ENCODE peak calls at places on chromosome 11, in seven cellular contexts. One of them, this sample, is unnamed.

GRCh38 chr11:10379871-10380568 is 75.0 kb upstream of the AMPD3 start:
- DNase-seq in lower leg skin: no peak
- DNase-seq in T-helper 22 cell: no peak
- DNase-seq in AG10803: peak
- DNase-seq in natural killer cell: no peak
- DNase-seq in activated T-cell treated with anti-CD3 and anti-CD28 coated beads, Interleukin-2, amount 50 U/mL, for 24 hours: no peak
- DNase-seq in stimulated activated CD4-positive, alpha-beta T cell treated with anti-CD3 and anti-CD28 coated beads, Interleukin-2, amount 100 ng/mL, for 48 hours: no peak
- DNase-seq in this sample: peak

GRCh38 chr11:12179521-12179920 is 69.1 kb downstream of the MICAL2 start:
- DNase-seq in lower leg skin: peak
- DNase-seq in T-helper 22 cell: no peak
- DNase-seq in AG10803: peak
- DNase-seq in natural killer cell: no peak
- DNase-seq in activated T-cell treated with anti-CD3 and anti-CD28 coated beads, Interleukin-2, amount 50 U/mL, for 24 hours: no peak
- DNase-seq in stimulated activated CD4-positive, alpha-beta T cell treated with anti-CD3 and anti-CD28 coated beads, Interleukin-2, amount 100 ng/mL, for 48 hours: no peak
- DNase-seq in this sample: no peak

GRCh38 chr11:13939952-13940610 is 22.4 kb upstream of the SPON1 start:
- DNase-seq in lower leg skin: no peak
- DNase-seq in T-helper 22 cell: no peak
- DNase-seq in AG10803: peak
- DNase-seq in natural killer cell: no peak
- DNase-seq in activated T-cell treated with anti-CD3 and anti-CD28 coated beads, Interleukin-2, amount 50 U/mL, for 24 hours: no peak
- DNase-seq in stimulated activated CD4-positive, alpha-beta T cell treated with anti-CD3 and anti-CD28 coated beads, Interleukin-2, amount 100 ng/mL, for 48 hours: no peak
- DNase-seq in this sample: no peak

GRCh38 chr11:14094481-14095037 is 132.0 kb downstream of the SPON1 start:
- DNase-seq in lower leg skin: no peak
- DNase-seq in T-helper 22 cell: no peak
- DNase-seq in AG10803: no peak
- DNase-seq in natural killer cell: no peak
- DNase-seq in activated T-cell treated with anti-CD3 and anti-CD28 coated beads, Interleukin-2, amount 50 U/mL, for 24 hours: no peak
- DNase-seq in stimulated activated CD4-positive, alpha-beta T cell treated with anti-CD3 and anti-CD28 coated beads, Interleukin-2, amount 100 ng/mL, for 48 hours: no peak
- DNase-seq in this sample: no peak

GRCh38 chr11:118896472-118896913 is 12.8 kb downstream of the CXCR5 start:
- DNase-seq in lower leg skin: no peak
- DNase-seq in T-helper 22 cell: no peak
- DNase-seq in AG10803: no peak
- DNase-seq in natural killer cell: no peak
- DNase-seq in activated T-cell treated with anti-CD3 and anti-CD28 coated beads, Interleukin-2, amount 50 U/mL, for 24 hours: no peak
- DNase-seq in stimulated activated CD4-positive, alpha-beta T cell treated with anti-CD3 and anti-CD28 coated beads, Interleukin-2, amount 100 ng/mL, for 48 hours: no peak
- DNase-seq in this sample: no peak

GRCh38 chr11:122037911-122038310 is 78.1 kb downstream of the BLID start:
- DNase-seq in lower leg skin: no peak
- DNase-seq in T-helper 22 cell: no peak
- DNase-seq in AG10803: no peak
- DNase-seq in natural killer cell: no peak
- DNase-seq in activated T-cell treated with anti-CD3 and anti-CD28 coated beads, Interleukin-2, amount 50 U/mL, for 24 hours: no peak
- DNase-seq in stimulated activated CD4-positive, alpha-beta T cell treated with anti-CD3 and anti-CD28 coated beads, Interleukin-2, amount 100 ng/mL, for 48 hours: no peak
- DNase-seq in this sample: no peak

GRCh38 chr11:26741036-26741435 is 19.2 kb upstream of the SLC5A12 start:
- DNase-seq in lower leg skin: no peak
- DNase-seq in T-helper 22 cell: no peak
- DNase-seq in AG10803: peak
- DNase-seq in natural killer cell: no peak
- DNase-seq in activated T-cell treated with anti-CD3 and anti-CD28 coated beads, Interleukin-2, amount 50 U/mL, for 24 hours: no peak
- DNase-seq in stimulated activated CD4-positive, alpha-beta T cell treated with anti-CD3 and anti-CD28 coated beads, Interleukin-2, amount 100 ng/mL, for 48 hours: no peak
- DNase-seq in this sample: peak

GRCh38 chr11:113603277-113604059 is 102.6 kb downstream of the TMPRSS5 start:
- DNase-seq in lower leg skin: no peak
- DNase-seq in T-helper 22 cell: no peak
- DNase-seq in AG10803: peak
- DNase-seq in natural killer cell: no peak
- DNase-seq in activated T-cell treated with anti-CD3 and anti-CD28 coated beads, Interleukin-2, amount 50 U/mL, for 24 hours: no peak
- DNase-seq in stimulated activated CD4-positive, alpha-beta T cell treated with anti-CD3 and anti-CD28 coated beads, Interleukin-2, amount 100 ng/mL, for 48 hours: no peak
- DNase-seq in this sample: peak

GRCh38 chr11:113519989-113520613 is 44.9 kb upstream of the DRD2 start:
- DNase-seq in lower leg skin: peak
- DNase-seq in T-helper 22 cell: no peak
- DNase-seq in AG10803: no peak
- DNase-seq in natural killer cell: no peak
- DNase-seq in activated T-cell treated with anti-CD3 and anti-CD28 coated beads, Interleukin-2, amount 50 U/mL, for 24 hours: no peak
- DNase-seq in stimulated activated CD4-positive, alpha-beta T cell treated with anti-CD3 and anti-CD28 coated beads, Interleukin-2, amount 100 ng/mL, for 48 hours: no peak
- DNase-seq in this sample: no peak

GRCh38 chr11:36500315-36500721 is 9.8 kb downstream of the TRAF6 start:
- DNase-seq in lower leg skin: no peak
- DNase-seq in T-helper 22 cell: no peak
- DNase-seq in AG10803: peak
- DNase-seq in natural killer cell: no peak
- DNase-seq in activated T-cell treated with anti-CD3 and anti-CD28 coated beads, Interleukin-2, amount 50 U/mL, for 24 hours: no peak
- DNase-seq in stimulated activated CD4-positive, alpha-beta T cell treated with anti-CD3 and anti-CD28 coated beads, Interleukin-2, amount 100 ng/mL, for 48 hours: no peak
- DNase-seq in this sample: peak

GRCh38 chr11:1793091-1793490 is 29.4 kb upstream of the CTSD start:
- DNase-seq in lower leg skin: no peak
- DNase-seq in T-helper 22 cell: no peak
- DNase-seq in AG10803: no peak
- DNase-seq in natural killer cell: no peak
- DNase-seq in activated T-cell treated with anti-CD3 and anti-CD28 coated beads, Interleukin-2, amount 50 U/mL, for 24 hours: no peak
- DNase-seq in stimulated activated CD4-positive, alpha-beta T cell treated with anti-CD3 and anti-CD28 coated beads, Interleukin-2, amount 100 ng/mL, for 48 hours: no peak
- DNase-seq in this sample: no peak

GRCh38 chr11:95086116-95086515 is 3.5 kb upstream of the ENDOD1 start:
- DNase-seq in lower leg skin: no peak
- DNase-seq in T-helper 22 cell: no peak
- DNase-seq in AG10803: no peak
- DNase-seq in natural killer cell: no peak
- DNase-seq in activated T-cell treated with anti-CD3 and anti-CD28 coated beads, Interleukin-2, amount 50 U/mL, for 24 hours: no peak
- DNase-seq in stimulated activated CD4-positive, alpha-beta T cell treated with anti-CD3 and anti-CD28 coated beads, Interleukin-2, amount 100 ng/mL, for 48 hours: no peak
- DNase-seq in this sample: no peak

GRCh38 chr11:71452354-71453020 is 516 bp upstream of the NADSYN1 start:
- DNase-seq in lower leg skin: no peak
- DNase-seq in T-helper 22 cell: peak
- DNase-seq in AG10803: peak
- DNase-seq in natural killer cell: peak
- DNase-seq in activated T-cell treated with anti-CD3 and anti-CD28 coated beads, Interleukin-2, amount 50 U/mL, for 24 hours: peak
- DNase-seq in stimulated activated CD4-positive, alpha-beta T cell treated with anti-CD3 and anti-CD28 coated beads, Interleukin-2, amount 100 ng/mL, for 48 hours: no peak
- DNase-seq in this sample: peak

GRCh38 chr11:1727088-1727690 is 23.2 kb downstream of the IFITM10 start:
- DNase-seq in lower leg skin: peak
- DNase-seq in T-helper 22 cell: no peak
- DNase-seq in AG10803: no peak
- DNase-seq in natural killer cell: no peak
- DNase-seq in activated T-cell treated with anti-CD3 and anti-CD28 coated beads, Interleukin-2, amount 50 U/mL, for 24 hours: no peak
- DNase-seq in stimulated activated CD4-positive, alpha-beta T cell treated with anti-CD3 and anti-CD28 coated beads, Interleukin-2, amount 100 ng/mL, for 48 hours: no peak
- DNase-seq in this sample: no peak

GRCh38 chr11:44680982-44681597 is 45.7 kb upstream of the TSPAN18 start:
- DNase-seq in lower leg skin: no peak
- DNase-seq in T-helper 22 cell: peak
- DNase-seq in AG10803: no peak
- DNase-seq in natural killer cell: no peak
- DNase-seq in activated T-cell treated with anti-CD3 and anti-CD28 coated beads, Interleukin-2, amount 50 U/mL, for 24 hours: peak
- DNase-seq in stimulated activated CD4-positive, alpha-beta T cell treated with anti-CD3 and anti-CD28 coated beads, Interleukin-2, amount 100 ng/mL, for 48 hours: peak
- DNase-seq in this sample: no peak

GRCh38 chr11:110022548-110022947 is 70.6 kb upstream of the ZC3H12C start:
- DNase-seq in lower leg skin: no peak
- DNase-seq in T-helper 22 cell: no peak
- DNase-seq in AG10803: peak
- DNase-seq in natural killer cell: no peak
- DNase-seq in activated T-cell treated with anti-CD3 and anti-CD28 coated beads, Interleukin-2, amount 50 U/mL, for 24 hours: no peak
- DNase-seq in stimulated activated CD4-positive, alpha-beta T cell treated with anti-CD3 and anti-CD28 coated beads, Interleukin-2, amount 100 ng/mL, for 48 hours: no peak
- DNase-seq in this sample: peak

GRCh38 chr11:9787981-9788521 is 124.2 kb downstream of the SWAP70 start:
- DNase-seq in lower leg skin: no peak
- DNase-seq in T-helper 22 cell: no peak
- DNase-seq in AG10803: peak
- DNase-seq in natural killer cell: no peak
- DNase-seq in activated T-cell treated with anti-CD3 and anti-CD28 coated beads, Interleukin-2, amount 50 U/mL, for 24 hours: no peak
- DNase-seq in stimulated activated CD4-positive, alpha-beta T cell treated with anti-CD3 and anti-CD28 coated beads, Interleukin-2, amount 100 ng/mL, for 48 hours: no peak
- DNase-seq in this sample: peak

GRCh38 chr11:59901306-59901705 is 22.7 kb downstream of the OOSP3 start:
- DNase-seq in lower leg skin: no peak
- DNase-seq in T-helper 22 cell: no peak
- DNase-seq in AG10803: no peak
- DNase-seq in natural killer cell: no peak
- DNase-seq in activated T-cell treated with anti-CD3 and anti-CD28 coated beads, Interleukin-2, amount 50 U/mL, for 24 hours: no peak
- DNase-seq in stimulated activated CD4-positive, alpha-beta T cell treated with anti-CD3 and anti-CD28 coated beads, Interleukin-2, amount 100 ng/mL, for 48 hours: no peak
- DNase-seq in this sample: no peak

GRCh38 chr11:113473983-113474361 is 1.2 kb downstream of the DRD2 start:
- DNase-seq in lower leg skin: no peak
- DNase-seq in T-helper 22 cell: no peak
- DNase-seq in AG10803: no peak
- DNase-seq in natural killer cell: no peak
- DNase-seq in activated T-cell treated with anti-CD3 and anti-CD28 coated beads, Interleukin-2, amount 50 U/mL, for 24 hours: no peak
- DNase-seq in stimulated activated CD4-positive, alpha-beta T cell treated with anti-CD3 and anti-CD28 coated beads, Interleukin-2, amount 100 ng/mL, for 48 hours: no peak
- DNase-seq in this sample: peak

GRCh38 chr11:121246021-121246768 is 46.4 kb upstream of the SC5D start:
- DNase-seq in lower leg skin: no peak
- DNase-seq in T-helper 22 cell: no peak
- DNase-seq in AG10803: no peak
- DNase-seq in natural killer cell: no peak
- DNase-seq in activated T-cell treated with anti-CD3 and anti-CD28 coated beads, Interleukin-2, amount 50 U/mL, for 24 hours: no peak
- DNase-seq in stimulated activated CD4-positive, alpha-beta T cell treated with anti-CD3 and anti-CD28 coated beads, Interleukin-2, amount 100 ng/mL, for 48 hours: no peak
- DNase-seq in this sample: no peak

GRCh38 chr11:13261600-13262061 is 16.0 kb upstream of the BMAL1 start:
- DNase-seq in lower leg skin: no peak
- DNase-seq in T-helper 22 cell: no peak
- DNase-seq in AG10803: peak
- DNase-seq in natural killer cell: no peak
- DNase-seq in activated T-cell treated with anti-CD3 and anti-CD28 coated beads, Interleukin-2, amount 50 U/mL, for 24 hours: no peak
- DNase-seq in stimulated activated CD4-positive, alpha-beta T cell treated with anti-CD3 and anti-CD28 coated beads, Interleukin-2, amount 100 ng/mL, for 48 hours: no peak
- DNase-seq in this sample: peak

GRCh38 chr11:69869311-69869939 is 50.2 kb upstream of the FGF3 start:
- DNase-seq in lower leg skin: peak
- DNase-seq in T-helper 22 cell: no peak
- DNase-seq in AG10803: no peak
- DNase-seq in natural killer cell: no peak
- DNase-seq in activated T-cell treated with anti-CD3 and anti-CD28 coated beads, Interleukin-2, amount 50 U/mL, for 24 hours: peak
- DNase-seq in stimulated activated CD4-positive, alpha-beta T cell treated with anti-CD3 and anti-CD28 coated beads, Interleukin-2, amount 100 ng/mL, for 48 hours: no peak
- DNase-seq in this sample: no peak

GRCh38 chr11:110526323-110526722 is 96.6 kb downstream of the FDX1 start:
- DNase-seq in lower leg skin: no peak
- DNase-seq in T-helper 22 cell: no peak
- DNase-seq in AG10803: no peak
- DNase-seq in natural killer cell: no peak
- DNase-seq in activated T-cell treated with anti-CD3 and anti-CD28 coated beads, Interleukin-2, amount 50 U/mL, for 24 hours: no peak
- DNase-seq in stimulated activated CD4-positive, alpha-beta T cell treated with anti-CD3 and anti-CD28 coated beads, Interleukin-2, amount 100 ng/mL, for 48 hours: no peak
- DNase-seq in this sample: no peak

GRCh38 chr11:202490-202889 is 4.7 kb downstream of the BET1L start:
- DNase-seq in lower leg skin: peak
- DNase-seq in T-helper 22 cell: no peak
- DNase-seq in AG10803: no peak
- DNase-seq in natural killer cell: no peak
- DNase-seq in activated T-cell treated with anti-CD3 and anti-CD28 coated beads, Interleukin-2, amount 50 U/mL, for 24 hours: no peak
- DNase-seq in stimulated activated CD4-positive, alpha-beta T cell treated with anti-CD3 and anti-CD28 coated beads, Interleukin-2, amount 100 ng/mL, for 48 hours: no peak
- DNase-seq in this sample: no peak

GRCh38 chr11:1119282-1120146 is 38.2 kb upstream of the MUC5AC start:
- DNase-seq in lower leg skin: peak
- DNase-seq in T-helper 22 cell: no peak
- DNase-seq in AG10803: no peak
- DNase-seq in natural killer cell: no peak
- DNase-seq in activated T-cell treated with anti-CD3 and anti-CD28 coated beads, Interleukin-2, amount 50 U/mL, for 24 hours: no peak
- DNase-seq in stimulated activated CD4-positive, alpha-beta T cell treated with anti-CD3 and anti-CD28 coated beads, Interleukin-2, amount 100 ng/mL, for 48 hours: no peak
- DNase-seq in this sample: no peak

GRCh38 chr11:62472063-62472884 is 53.4 kb downstream of the SCGB1A1 start:
- DNase-seq in lower leg skin: no peak
- DNase-seq in T-helper 22 cell: no peak
- DNase-seq in AG10803: peak
- DNase-seq in natural killer cell: no peak
- DNase-seq in activated T-cell treated with anti-CD3 and anti-CD28 coated beads, Interleukin-2, amount 50 U/mL, for 24 hours: no peak
- DNase-seq in stimulated activated CD4-positive, alpha-beta T cell treated with anti-CD3 and anti-CD28 coated beads, Interleukin-2, amount 100 ng/mL, for 48 hours: no peak
- DNase-seq in this sample: peak

GRCh38 chr11:131824766-131825165 is 454.4 kb downstream of the NTM start:
- DNase-seq in lower leg skin: no peak
- DNase-seq in T-helper 22 cell: no peak
- DNase-seq in AG10803: peak
- DNase-seq in natural killer cell: no peak
- DNase-seq in activated T-cell treated with anti-CD3 and anti-CD28 coated beads, Interleukin-2, amount 50 U/mL, for 24 hours: no peak
- DNase-seq in stimulated activated CD4-positive, alpha-beta T cell treated with anti-CD3 and anti-CD28 coated beads, Interleukin-2, amount 100 ng/mL, for 48 hours: no peak
- DNase-seq in this sample: peak

GRCh38 chr11:92453055-92453454 is 228.4 kb downstream of the FAT3 start:
- DNase-seq in lower leg skin: no peak
- DNase-seq in T-helper 22 cell: no peak
- DNase-seq in AG10803: peak
- DNase-seq in natural killer cell: no peak
- DNase-seq in activated T-cell treated with anti-CD3 and anti-CD28 coated beads, Interleukin-2, amount 50 U/mL, for 24 hours: no peak
- DNase-seq in stimulated activated CD4-positive, alpha-beta T cell treated with anti-CD3 and anti-CD28 coated beads, Interleukin-2, amount 100 ng/mL, for 48 hours: no peak
- DNase-seq in this sample: peak

GRCh38 chr11:134313821-134314607 is 17.8 kb upstream of the GLB1L2 start:
- DNase-seq in lower leg skin: peak
- DNase-seq in T-helper 22 cell: no peak
- DNase-seq in AG10803: no peak
- DNase-seq in natural killer cell: no peak
- DNase-seq in activated T-cell treated with anti-CD3 and anti-CD28 coated beads, Interleukin-2, amount 50 U/mL, for 24 hours: no peak
- DNase-seq in stimulated activated CD4-positive, alpha-beta T cell treated with anti-CD3 and anti-CD28 coated beads, Interleukin-2, amount 100 ng/mL, for 48 hours: no peak
- DNase-seq in this sample: no peak